ENCODE peak calls at places on chromosome X, in four cellular contexts. R is WTC11, E is GM23338, C is endothelial cell. O is an unnamed sample.

GRCh38 chrX:120725874-120726273 is 96.0 kb upstream of the C1GALT1C1 start:
- DNase-seq in C (no peak), E (no peak), R (no peak), O (no peak)

GRCh38 chrX:18039023-18039422 is 177.9 kb upstream of the RAI2 start:
- DNase-seq in R (no peak), C (no peak), E (no peak), O (no peak)

GRCh38 chrX:113522814-113523213 is 682.2 kb upstream of the AMOT start:
- DNase-seq in C (no peak), E (no peak), R (no peak), O (peak)

GRCh38 chrX:18793601-18794089 is 86.2 kb downstream of the PPEF1 start:
- DNase-seq in E (no peak), C (peak), R (peak), O (no peak)

GRCh38 chrX:49191033-49191871 is 5.1 kb upstream of the PRICKLE3 start:
- DNase-seq in R (peak), C (peak), E (peak), O (peak)

GRCh38 chrX:93874554-93874953 is 200.5 kb downstream of the FAM133A start:
- DNase-seq in C (peak), R (peak), E (peak), O (no peak)

GRCh38 chrX:110944323-110944761 is 148.7 kb upstream of the CHRDL1 start:
- DNase-seq in R (peak), E (peak), C (peak), O (no peak)

GRCh38 chrX:111892375-111892774 is 16.4 kb downstream of the TRPC5OS start:
- DNase-seq in R (no peak), C (no peak), E (no peak), O (no peak)

GRCh38 chrX:77223046-77223445 is 224.1 kb upstream of the FGF16 start:
- DNase-seq in E (no peak), R (peak), C (no peak), O (no peak)

GRCh38 chrX:132745593-132745992 is 212.8 kb downstream of the HS6ST2 start:
- DNase-seq in E (no peak), C (no peak), R (no peak), O (no peak)
- TF ChIP-seq CTCF in E (no peak), C (no peak), R (no peak), O (no peak)

GRCh38 chrX:151004085-151004484 is 20.9 kb downstream of the HMGB3 start:
- DNase-seq in R (no peak), C (no peak), E (no peak), O (no peak)
- TF ChIP-seq CTCF in R (no peak), C (no peak), E (peak), O (no peak)

DNA sequence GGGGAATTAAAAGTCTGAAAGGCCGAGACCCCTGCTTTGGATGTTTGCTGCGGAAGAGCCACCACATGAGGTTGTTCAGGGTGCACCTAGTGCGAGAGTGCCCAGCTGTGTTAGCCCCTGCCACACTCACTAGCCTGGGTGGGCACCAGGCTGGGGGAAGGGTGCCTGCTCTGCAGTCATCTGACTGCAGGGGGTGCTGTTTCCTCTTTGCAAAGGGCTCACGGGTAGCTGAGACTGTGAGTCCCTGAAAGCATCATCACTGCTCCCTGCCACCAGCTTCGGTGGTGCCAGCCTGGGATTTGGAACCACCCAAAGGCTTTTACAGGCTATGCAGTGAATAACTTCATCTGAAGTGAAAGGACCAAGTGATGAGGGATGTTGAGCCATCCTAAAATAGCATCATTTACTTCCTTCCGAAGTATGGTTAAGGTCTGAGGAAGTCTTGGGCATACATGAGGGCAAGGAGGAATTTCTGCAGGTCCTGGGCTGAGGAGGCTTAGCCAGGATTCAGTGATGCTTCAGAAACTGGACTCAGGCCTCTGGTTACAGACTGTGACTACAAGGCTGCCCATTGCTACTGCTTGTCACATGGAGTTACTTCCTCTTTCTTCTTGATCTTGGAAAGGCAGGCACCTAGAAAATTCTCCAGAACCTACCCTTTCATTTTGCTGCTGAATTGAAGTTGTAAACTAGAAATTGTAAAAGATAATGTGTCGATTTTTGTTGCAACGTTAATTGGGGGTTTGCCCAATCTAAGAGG is 293.2 kb upstream of the PRPS2 start:
- DNase-seq in C (peak), R (peak), E (peak), O (peak)
- TF ChIP-seq CTCF in C (peak), R (peak), E (peak), O (peak)

GRCh38 chrX:24902808-24903207 is 113.0 kb downstream of the ARX start:
- DNase-seq in E (no peak), R (no peak), C (no peak), O (no peak)
- TF ChIP-seq CTCF in E (no peak), R (no peak), C (no peak), O (no peak)